ENCODE peak calls at places on chromosomes 7 and 10, in seven cellular contexts. W is stimulated activated CD4-positive, alpha-beta T cell treated with anti-CD3 and anti-CD28 coated beads, TNF-alpha, amount 100 ng/mL, for 24 hours; M is central memory CD4-positive, alpha-beta T cell; G is skeletal muscle cell; A is DMS 273 treated with DMSO at 0.1 percent for 48 hours; O is CD8-positive, alpha-beta T cell; H is hippocampal formation. Y is an unnamed sample.

GRCh38 chr10:114767101-114767588 is 54.4 kb upstream of the FHIP2A start:
- DNase-seq in M (no peak), W (no peak), O (no peak), A (no peak), H (no peak), G (no peak), Y (no peak)

GRCh38 chr10:75281980-75282379 is 46.2 kb upstream of the COMTD1 start:
- DNase-seq in G (no peak), W (no peak), M (no peak), A (no peak), H (no peak), O (no peak), Y (no peak)

GRCh38 chr10:23384364-23384763 is 39.8 kb upstream of the C10orf67 start:
- DNase-seq in H (no peak), W (no peak), M (no peak), A (no peak), O (no peak), G (no peak), Y (no peak)

GRCh38 chr10:67665491-67665890 is 30.5 kb downstream of the CTNNA3 start:
- DNase-seq in O (no peak), W (no peak), A (no peak), G (no peak), M (no peak), H (peak; percentile 62), Y (no peak)

GRCh38 chr7:83930262-83930661 is 264.3 kb downstream of the SEMA3A start:
- DNase-seq in A (no peak), H (no peak), G (no peak), O (no peak), W (no peak), M (no peak), Y (no peak)

GRCh38 chr7:83419013-83419412 is 229.9 kb downstream of the SEMA3E start:
- DNase-seq in O (no peak), H (no peak), G (no peak), W (no peak), A (no peak), M (no peak), Y (no peak)

GRCh38 chr10:47165168-47165710 is 134.8 kb upstream of the GDF10 start:
- DNase-seq in A (no peak), O (no peak), H (peak; percentile 24), W (no peak), G (no peak), M (peak; percentile 5), Y (no peak)

GRCh38 chr10:111522141-111522540 is 445.3 kb downstream of the ADRA2A start:
- DNase-seq in G (no peak), W (no peak), H (no peak), O (no peak), A (no peak), M (no peak), Y (no peak)

GRCh38 chr10:9060314-9060713 is 1005.8 kb downstream of the GATA3 start:
- DNase-seq in A (no peak), M (peak; percentile 3), H (no peak), O (no peak), W (no peak), G (no peak), Y (no peak)

GRCh38 chr7:142513221-142513955 is 235.9 kb upstream of the PRSS1 start:
- DNase-seq in G (no peak), O (no peak), M (no peak), H (no peak), A (no peak), W (no peak), Y (no peak)

GRCh38 chr10:33263453-33263852 is 71.0 kb downstream of the NRP1 start:
- DNase-seq in M (no peak), H (no peak), G (no peak), W (no peak), A (no peak), O (no peak), Y (no peak)

GRCh38 chr10:48455055-48455391 is 148.5 kb downstream of the MAPK8 start:
- DNase-seq in W (no peak), O (no peak), M (no peak), G (no peak), A (no peak), H (no peak), Y (peak; percentile 51)

GRCh38 chr10:43879742-43880141 is 231.1 kb upstream of the ZNF32 start:
- DNase-seq in A (no peak), G (no peak), H (no peak), O (no peak), M (no peak), W (no peak), Y (no peak)